ENCODE peak calls at places on chromosomes 2 and 18, in six cellular contexts. One of them, this sample, is unnamed.
A peak's percentile ranks its signal among the peaks of the same experiment; 100 is the strongest.

GRCh38 chr2:38076250-38076709 is 329 bp upstream of the CYP1B1 start:
- DNase-seq in IMR-90: peak; percentile 68
- DNase-seq in MM.1S: peak; percentile 53
- DNase-seq in B cell: peak; percentile 27
- DNase-seq in MCF 10A: peak; percentile 91
- DNase-seq in right atrium auricular region: peak; percentile 90
- DNase-seq in this sample: no peak

GRCh38 chr18:74155276-74155675 is 7.0 kb downstream of the TIMM21 start:
- DNase-seq in B cell: no peak
- DNase-seq in MM.1S: no peak
- DNase-seq in right atrium auricular region: no peak
- DNase-seq in IMR-90: peak; percentile 64
- DNase-seq in MCF 10A: no peak
- DNase-seq in this sample: no peak

GRCh38 chr2:164897521-164898260 is 56.1 kb upstream of the COBLL1 start:
- DNase-seq in MM.1S: no peak
- DNase-seq in IMR-90: no peak
- DNase-seq in MCF 10A: no peak
- DNase-seq in B cell: no peak
- DNase-seq in right atrium auricular region: no peak
- DNase-seq in this sample: no peak

GRCh38 chr2:177694348-177694747 is 301.8 kb downstream of the AGPS start:
- DNase-seq in MCF 10A: no peak
- DNase-seq in right atrium auricular region: no peak
- DNase-seq in B cell: no peak
- DNase-seq in IMR-90: no peak
- DNase-seq in MM.1S: no peak
- DNase-seq in this sample: no peak

GRCh38 chr2:159982842-159983785 is 79.3 kb downstream of the PLA2R1 start:
- DNase-seq in IMR-90: peak; percentile 48
- DNase-seq in MCF 10A: no peak
- DNase-seq in B cell: no peak
- DNase-seq in right atrium auricular region: no peak
- DNase-seq in MM.1S: no peak
- DNase-seq in this sample: no peak

GRCh38 chr2:165825041-165825440 is 31.0 kb upstream of the GALNT3 start:
- DNase-seq in B cell: no peak
- DNase-seq in MCF 10A: peak; percentile 16
- DNase-seq in MM.1S: no peak
- DNase-seq in right atrium auricular region: no peak
- DNase-seq in IMR-90: peak; percentile 44
- DNase-seq in this sample: no peak

GRCh38 chr18:24054130-24054529 is 39.6 kb downstream of the TTC39C start:
- DNase-seq in right atrium auricular region: no peak
- DNase-seq in IMR-90: peak; percentile 47
- DNase-seq in MM.1S: no peak
- DNase-seq in MCF 10A: no peak
- DNase-seq in B cell: no peak
- DNase-seq in this sample: no peak

GRCh38 chr2:170747921-170748320 is 22.3 kb upstream of the ERICH2 start:
- DNase-seq in IMR-90: peak; percentile 95
- DNase-seq in right atrium auricular region: no peak
- DNase-seq in MM.1S: no peak
- DNase-seq in B cell: no peak
- DNase-seq in MCF 10A: peak; percentile 85
- DNase-seq in this sample: no peak

GRCh38 chr2:164692114-164692513 is 70.8 kb upstream of the GRB14 start:
- DNase-seq in MCF 10A: no peak
- DNase-seq in IMR-90: no peak
- DNase-seq in B cell: no peak
- DNase-seq in right atrium auricular region: no peak
- DNase-seq in MM.1S: no peak
- DNase-seq in this sample: no peak

GRCh38 chr2:97774425-97774824 is 61.0 kb downstream of the ZAP70 start:
- DNase-seq in MCF 10A: peak; percentile 19
- DNase-seq in IMR-90: no peak
- DNase-seq in right atrium auricular region: no peak
- DNase-seq in B cell: no peak
- DNase-seq in MM.1S: no peak
- DNase-seq in this sample: no peak

GRCh38 chr2:55968931-55969330 is 45.3 kb upstream of the EFEMP1 start:
- DNase-seq in right atrium auricular region: no peak
- DNase-seq in IMR-90: no peak
- DNase-seq in MCF 10A: no peak
- DNase-seq in B cell: no peak
- DNase-seq in MM.1S: no peak
- DNase-seq in this sample: no peak

GRCh38 chr2:147968571-147968970 is 52.0 kb downstream of the ORC4 start:
- DNase-seq in MM.1S: no peak
- DNase-seq in IMR-90: no peak
- DNase-seq in B cell: no peak
- DNase-seq in MCF 10A: no peak
- DNase-seq in right atrium auricular region: no peak
- DNase-seq in this sample: no peak

GRCh38 chr18:41967680-41968079 is 12.6 kb downstream of the PIK3C3 start:
- DNase-seq in right atrium auricular region: no peak
- DNase-seq in IMR-90: no peak
- DNase-seq in B cell: no peak
- DNase-seq in MCF 10A: no peak
- DNase-seq in MM.1S: no peak
- DNase-seq in this sample: no peak
- TF ChIP-seq CTCF in right atrium auricular region: no peak
- TF ChIP-seq CTCF in IMR-90: no peak
- TF ChIP-seq CTCF in B cell: no peak
- TF ChIP-seq CTCF in MCF 10A: no peak
- TF ChIP-seq CTCF in MM.1S: no peak
- TF ChIP-seq CTCF in this sample: no peak

GRCh38 chr2:85887566-85888019 is 1.2 kb downstream of the ST3GAL5 start:
- DNase-seq in B cell: peak; percentile 70
- DNase-seq in MM.1S: peak; percentile 59
- DNase-seq in MCF 10A: no peak
- DNase-seq in IMR-90: peak; percentile 40
- DNase-seq in right atrium auricular region: peak; percentile 76
- DNase-seq in this sample: peak; percentile 37
- TF ChIP-seq CTCF in B cell: peak; percentile 27
- TF ChIP-seq CTCF in MM.1S: peak; percentile 38
- TF ChIP-seq CTCF in MCF 10A: no peak
- TF ChIP-seq CTCF in IMR-90: peak; percentile 20
- TF ChIP-seq CTCF in right atrium auricular region: peak; percentile 53
- TF ChIP-seq CTCF in this sample: no peak

GRCh38 chr2:53715568-53715967 is 52.0 kb upstream of the CHAC2 start:
- DNase-seq in MCF 10A: peak; percentile 14
- DNase-seq in B cell: no peak
- DNase-seq in IMR-90: no peak
- DNase-seq in MM.1S: peak; percentile 19
- DNase-seq in right atrium auricular region: no peak
- DNase-seq in this sample: no peak

GRCh38 chr2:53708988-53709387 is 58.6 kb upstream of the CHAC2 start:
- DNase-seq in IMR-90: no peak
- DNase-seq in right atrium auricular region: no peak
- DNase-seq in B cell: no peak
- DNase-seq in MM.1S: no peak
- DNase-seq in MCF 10A: no peak
- DNase-seq in this sample: no peak

DNA sequence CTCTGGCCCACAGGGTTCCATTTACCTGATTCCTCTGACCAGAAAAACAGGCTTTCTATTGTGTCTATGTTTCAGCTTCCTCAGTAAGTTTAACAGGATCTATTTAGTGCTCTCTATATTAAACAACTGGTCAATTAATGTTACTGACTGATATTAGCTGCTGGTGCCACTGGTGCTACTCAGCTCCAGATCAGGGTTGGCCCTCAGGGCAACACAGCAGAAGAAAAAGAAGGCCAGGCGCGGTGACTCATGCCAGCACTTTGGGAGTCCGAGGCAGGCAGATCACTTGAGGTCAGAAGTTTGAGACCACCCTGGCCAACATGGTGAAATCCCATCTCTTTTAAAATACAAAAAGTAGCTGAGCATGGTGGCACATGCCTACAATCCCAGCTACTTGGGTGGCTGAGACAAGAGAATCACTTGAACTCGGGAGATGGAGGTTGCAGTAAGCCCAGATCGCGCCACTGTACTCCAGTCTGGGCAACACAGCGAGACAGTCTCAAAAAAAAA is 56.3 kb upstream of the CHAC2 start:
- DNase-seq in IMR-90: no peak
- DNase-seq in B cell: no peak
- DNase-seq in MCF 10A: no peak
- DNase-seq in MM.1S: no peak
- DNase-seq in right atrium auricular region: no peak
- DNase-seq in this sample: no peak
- TF ChIP-seq CTCF in IMR-90: no peak
- TF ChIP-seq CTCF in B cell: no peak
- TF ChIP-seq CTCF in MCF 10A: no peak
- TF ChIP-seq CTCF in MM.1S: no peak
- TF ChIP-seq CTCF in right atrium auricular region: no peak
- TF ChIP-seq CTCF in this sample: no peak

DNA sequence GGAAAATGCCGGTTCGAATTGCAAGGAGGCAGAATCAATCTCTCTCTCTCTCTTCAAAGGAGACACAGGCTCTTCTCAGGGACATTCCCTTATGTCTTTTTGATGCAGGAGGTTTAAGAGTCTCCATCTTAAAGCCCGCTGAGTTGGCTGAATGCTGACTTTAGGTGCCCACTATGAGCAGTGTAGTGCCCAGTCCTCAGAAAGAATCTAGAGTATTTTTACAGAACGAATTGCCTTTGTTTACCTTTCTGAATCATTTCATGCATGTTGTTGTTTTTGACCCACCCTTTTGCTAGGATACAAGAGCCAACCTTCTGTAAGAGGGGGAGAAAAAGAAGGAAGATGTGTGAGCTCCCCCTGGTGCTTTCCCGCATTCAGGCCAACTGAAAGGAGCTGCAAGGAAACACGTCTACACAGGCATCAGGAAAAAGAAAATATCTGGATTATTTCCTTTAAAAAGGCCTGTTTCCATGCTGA is 193.5 kb upstream of the TCF4 start:
- DNase-seq in IMR-90: peak; percentile 77
- DNase-seq in B cell: no peak
- DNase-seq in MM.1S: no peak
- DNase-seq in MCF 10A: peak; percentile 48
- DNase-seq in right atrium auricular region: peak; percentile 69
- DNase-seq in this sample: no peak
- TF ChIP-seq CTCF in IMR-90: peak; percentile 80
- TF ChIP-seq CTCF in B cell: no peak
- TF ChIP-seq CTCF in MM.1S: peak; percentile 12
- TF ChIP-seq CTCF in MCF 10A: peak; percentile 14
- TF ChIP-seq CTCF in right atrium auricular region: peak; percentile 74
- TF ChIP-seq CTCF in this sample: no peak

GRCh38 chr2:130819226-130819914 is 17.3 kb upstream of the ARHGEF4 start:
- DNase-seq in right atrium auricular region: no peak
- DNase-seq in MM.1S: no peak
- DNase-seq in IMR-90: no peak
- DNase-seq in B cell: no peak
- DNase-seq in MCF 10A: no peak
- DNase-seq in this sample: no peak
- TF ChIP-seq CTCF in right atrium auricular region: no peak
- TF ChIP-seq CTCF in MM.1S: no peak
- TF ChIP-seq CTCF in IMR-90: no peak
- TF ChIP-seq CTCF in B cell: no peak
- TF ChIP-seq CTCF in MCF 10A: no peak
- TF ChIP-seq CTCF in this sample: no peak

DNA sequence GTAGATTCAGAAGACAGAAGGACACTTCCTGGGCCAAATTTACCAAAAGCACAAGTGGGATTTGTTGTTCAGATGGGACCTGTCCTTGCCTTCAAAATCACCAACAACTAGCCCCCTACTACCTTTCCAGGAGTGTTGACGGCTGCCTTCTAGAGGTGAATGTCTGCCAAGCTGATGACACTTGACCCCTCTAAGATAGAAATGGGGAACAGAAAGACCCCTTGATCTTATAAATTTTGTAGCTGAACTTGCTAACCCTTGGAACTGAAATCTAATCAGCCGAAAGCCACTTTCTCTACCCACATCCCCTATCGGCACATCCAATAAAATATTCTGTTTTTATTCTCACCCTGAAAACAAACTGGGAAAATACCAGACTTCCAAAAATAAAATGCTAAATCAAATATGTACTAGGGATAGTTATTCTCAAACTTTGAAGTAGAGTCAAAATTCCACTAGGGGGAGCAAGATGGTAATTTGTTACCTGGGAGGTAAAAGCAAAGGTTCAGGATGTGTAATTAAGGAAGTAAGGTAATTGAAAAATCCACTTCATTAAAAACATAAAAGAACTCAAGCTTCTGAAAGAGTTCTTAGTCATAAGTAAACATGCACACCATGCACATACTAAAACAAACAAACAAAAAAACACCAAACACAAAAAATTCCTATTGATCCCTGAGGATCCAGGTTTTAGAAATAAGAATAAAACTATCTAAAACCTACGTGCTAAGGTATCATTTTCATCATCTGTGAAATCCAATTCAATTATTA is 119.2 kb downstream of the ANKRD44 start:
- DNase-seq in MM.1S: peak; percentile 77
- DNase-seq in right atrium auricular region: no peak
- DNase-seq in IMR-90: peak; percentile 28
- DNase-seq in B cell: peak; percentile 76
- DNase-seq in MCF 10A: peak; percentile 61
- DNase-seq in this sample: no peak
- TF ChIP-seq CTCF in MM.1S: peak; percentile 74
- TF ChIP-seq CTCF in right atrium auricular region: peak; percentile 81
- TF ChIP-seq CTCF in IMR-90: peak; percentile 66
- TF ChIP-seq CTCF in B cell: peak; percentile 85
- TF ChIP-seq CTCF in MCF 10A: peak; percentile 67
- TF ChIP-seq CTCF in this sample: peak; percentile 89

This sample was measured in natural killer cell.